ENCODE peak calls at places on chromosomes 5 and 9, in ten cellular contexts. P is adipocyte; M is CD8-positive, alpha-beta T cell; T is effector memory CD4-positive, alpha-beta T cell; W is lung; G is PC-3; A is aorta; Q is GM23248; U is Panc1; F is prostate gland. K is an unnamed sample. For H3K9me3, the result is how much of the 10 kb centered on the place peaks cover.

GRCh38 chr5:86374611-86375010 is 243.1 kb upstream of the COX7C start:
- DNase-seq in U (no peak), A (no peak), F (no peak), T (no peak), W (no peak), Q (no peak), P (no peak), M (no peak), G (no peak), K (no peak)

GRCh38 chr5:67773439-67773988 is 442.0 kb upstream of the PIK3R1 start:
- DNase-seq in W (no peak), M (no peak), U (no peak), T (no peak), F (no peak), A (no peak), Q (peak), G (no peak), P (peak), K (no peak)

GRCh38 chr9:127051881-127052595 is 70.4 kb downstream of the ANGPTL2 start:
- DNase-seq in U (no peak), Q (no peak), T (no peak), G (no peak), A (no peak), F (no peak), P (no peak), M (no peak), W (no peak), K (no peak)

GRCh38 chr9:93908591-93909241 is 46.4 kb downstream of the BARX1 start:
- DNase-seq in F (no peak), G (no peak), W (no peak), Q (peak), M (no peak), U (no peak), P (peak), T (no peak), A (peak), K (no peak)

GRCh38 chr9:72193478-72193881 is 44.2 kb downstream of the GDA start:
- DNase-seq in W (no peak), A (no peak), F (no peak), Q (no peak), U (no peak), G (no peak), M (no peak), P (no peak), T (no peak), K (no peak)

GRCh38 chr5:127572930-127573329 is 55.5 kb downstream of the PRRC1 start:
- DNase-seq in G (peak), U (no peak), Q (peak), F (no peak), T (no peak), P (peak), M (no peak), A (no peak), W (no peak), K (no peak)

GRCh38 chr5:166382031-166382430 is 1909.4 kb upstream of the WWC1 start:
- DNase-seq in T (no peak), U (no peak), A (no peak), M (no peak), W (no peak), Q (no peak), G (no peak), F (no peak), P (no peak), K (no peak)

GRCh38 chr9:131809941-131810344 is 70.1 kb upstream of the RAPGEF1 start:
- DNase-seq in M (no peak), Q (peak), P (peak), U (no peak), F (no peak), G (peak), T (no peak), A (no peak), W (no peak), K (no peak)

GRCh38 chr5:101915559-101915958 is 380.5 kb downstream of the SLCO4C1 start:
- DNase-seq in G (peak), Q (no peak), F (no peak), A (no peak), U (no peak), T (no peak), P (no peak), W (no peak), M (no peak), K (no peak)

GRCh38 chr9:92097997-92098482 is 17.2 kb downstream of the SPTLC1 start:
- DNase-seq in A (peak), U (peak), T (peak), P (no peak), Q (no peak), W (peak), F (peak), G (no peak), M (peak), K (peak)

DNA sequence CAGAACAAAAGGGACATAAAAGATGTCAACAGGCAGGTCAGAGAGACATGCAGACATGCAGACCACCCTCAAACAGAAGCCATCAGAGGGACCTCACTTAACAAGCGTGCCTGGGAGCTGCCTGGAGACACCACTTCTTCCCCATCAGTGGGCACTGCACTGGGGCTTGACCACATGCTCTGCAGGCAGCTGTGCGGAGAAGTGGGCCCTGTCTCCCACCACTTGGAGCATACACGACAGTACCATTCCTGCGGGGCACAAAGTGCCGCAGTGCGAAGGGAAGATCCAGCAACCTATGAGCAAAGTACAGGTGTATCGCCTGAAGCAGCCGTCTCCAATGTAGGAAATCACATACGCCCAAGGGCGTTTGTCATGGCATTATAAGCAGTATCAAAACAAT is 150.5 kb upstream of the FOXD4L5 start:
- DNase-seq in P (no peak), U (no peak), A (no peak), W (no peak), F (no peak), T (no peak), Q (no peak), G (no peak), M (no peak), K (no peak)
- H3K9me3 ChIP-seq in P (under half), U (under half), A (under half), W (under half), F (under half), T (under half), Q (under half), G (under half), M (under half), K (under half)

GRCh38 chr5:74684900-74685851 is at the start of gene HEXB:
- DNase-seq in F (peak), G (peak), Q (peak), W (peak), U (no peak), T (peak), M (peak), P (peak), A (peak), K (peak)
- H3K4me3 ChIP-seq in F (peak), G (peak), Q (peak), W (peak), U (peak), T (peak), M (peak), P (peak), A (peak), K (peak)

GRCh38 chr5:12837592-12837991 is 933.3 kb upstream of the CTNND2 start:
- DNase-seq in W (no peak), A (no peak), G (no peak), T (no peak), U (no peak), Q (no peak), M (no peak), F (no peak), P (no peak), K (no peak)

GRCh38 chr5:12845549-12846159 is 941.4 kb upstream of the CTNND2 start:
- DNase-seq in U (no peak), Q (no peak), A (no peak), W (no peak), F (no peak), T (no peak), P (no peak), G (no peak), M (no peak), K (no peak)

DNA sequence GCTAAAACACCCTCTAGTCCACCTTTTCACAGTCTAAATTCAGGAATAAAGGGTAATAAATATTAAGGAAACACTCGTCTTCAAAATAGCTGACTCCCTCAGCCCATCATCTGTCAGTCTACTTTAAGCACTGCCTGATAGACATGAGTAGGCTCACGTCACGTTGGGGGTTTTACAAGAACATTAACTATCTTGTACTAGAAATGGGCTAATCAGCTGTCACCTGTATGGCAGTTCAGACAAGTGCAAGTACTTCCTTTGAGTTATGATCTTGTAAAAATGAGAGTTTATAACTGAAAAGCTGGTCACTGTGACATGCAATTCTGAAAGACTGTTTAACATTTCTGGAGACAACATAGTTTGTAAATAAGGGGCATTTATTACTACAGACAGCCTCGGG is 936.7 kb upstream of the CTNND2 start:
- DNase-seq in G (no peak), A (no peak), P (no peak), Q (no peak), W (no peak), U (no peak), T (no peak), F (no peak), M (no peak), K (no peak)
- H3K9me3 ChIP-seq in G (under half), A (under half), P (under half), Q (under half), W (under half), U (under half), T (under half), F (under half), M (under half), K (under half)

GRCh38 chr5:140157032-140157781 is 17.8 kb upstream of the CYSTM1 start:
- DNase-seq in P (peak), U (peak), F (peak), G (peak), W (peak), A (peak), M (peak), Q (peak), T (peak), K (peak)
- H3K4me3 ChIP-seq in P (peak), U (peak), F (peak), G (peak), W (no peak), A (no peak), M (no peak), Q (peak), T (no peak), K (no peak)

DNA sequence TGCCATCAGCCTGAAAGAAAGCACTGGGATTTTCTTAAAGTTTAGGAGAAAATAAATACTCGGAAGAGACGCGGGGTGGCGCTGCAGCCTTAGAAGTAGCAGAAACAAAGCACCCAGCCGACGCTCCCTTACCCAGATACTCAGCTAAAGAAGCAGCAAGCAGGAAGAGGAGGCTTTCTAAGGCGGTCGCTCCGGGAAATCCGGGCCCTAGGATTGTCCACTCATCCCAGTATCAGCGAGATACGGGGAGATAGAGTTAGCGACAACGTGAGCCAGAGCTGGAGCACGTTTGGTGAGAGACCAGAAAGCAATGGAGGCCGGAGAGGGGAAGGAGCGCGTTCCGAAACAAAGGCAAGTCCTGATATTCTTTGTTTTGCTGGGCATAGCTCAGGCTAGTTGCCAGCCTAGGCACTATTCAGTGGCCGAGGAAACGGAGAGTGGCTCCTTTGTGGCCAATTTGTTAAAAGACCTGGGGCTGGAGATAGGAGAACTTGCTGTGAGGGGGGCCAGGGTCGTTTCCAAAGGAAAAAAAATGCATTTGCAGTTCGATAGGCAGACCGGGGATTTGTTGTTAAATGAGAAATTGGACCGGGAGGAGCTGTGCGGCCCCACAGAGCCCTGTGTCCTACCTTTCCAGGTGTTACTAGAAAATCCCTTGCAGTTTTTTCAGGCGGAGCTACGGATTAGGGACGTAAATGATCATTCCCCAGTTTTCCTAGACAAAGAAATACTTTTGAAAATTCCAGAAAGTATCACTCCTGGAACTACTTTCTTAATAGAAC is at the start of gene PCDHB2:
- DNase-seq in A (no peak), W (no peak), M (no peak), G (peak), P (peak), F (peak), T (no peak), Q (peak), U (no peak), K (no peak)
- H3K9me3 ChIP-seq in A (under half), W (under half), M (under half), G (under half), P (under half), F (under half), T (under half), Q (under half), U (under half), K (under half)

GRCh38 chr5:134070979-134071849 is 43.3 kb upstream of the TCF7 start:
- DNase-seq in F (no peak), W (no peak), Q (peak), M (peak), G (no peak), U (no peak), P (peak), T (no peak), A (peak), K (no peak)

GRCh38 chr5:134071850-134072207 is 42.7 kb upstream of the TCF7 start:
- DNase-seq in A (no peak), M (no peak), W (no peak), U (no peak), G (no peak), Q (no peak), T (no peak), P (no peak), F (no peak), K (no peak)

GRCh38 chr5:134070648-134070978 is 43.9 kb upstream of the TCF7 start:
- DNase-seq in T (no peak), M (no peak), Q (peak), U (no peak), F (no peak), P (no peak), G (no peak), W (no peak), A (no peak), K (no peak)

GRCh38 chr5:134072471-134073220 is 41.8 kb upstream of the TCF7 start:
- DNase-seq in A (no peak), M (no peak), F (no peak), G (no peak), W (no peak), T (no peak), U (no peak), P (no peak), Q (peak), K (no peak)

DNA sequence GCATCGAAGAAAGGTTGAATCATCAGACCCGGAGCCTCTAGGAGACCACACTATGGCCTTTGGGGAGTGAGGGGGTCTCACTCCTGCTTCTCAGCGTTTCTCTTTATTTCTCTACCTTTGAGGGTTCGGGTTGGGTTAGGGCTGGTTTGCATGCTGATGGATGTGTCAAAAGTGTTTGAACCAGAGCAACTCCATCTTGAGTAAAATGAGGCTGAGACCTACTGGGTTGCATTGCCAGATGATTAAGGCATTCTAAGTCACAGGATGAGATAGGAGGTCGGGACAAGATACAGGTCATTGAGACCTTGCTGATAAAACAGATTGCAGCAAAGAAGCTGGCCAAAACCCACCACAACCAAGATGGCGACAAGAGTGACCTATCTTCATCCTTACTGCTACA is 44.9 kb upstream of the TCF7 start:
- DNase-seq in M (no peak), P (no peak), W (no peak), T (no peak), A (no peak), G (no peak), F (no peak), U (no peak), Q (no peak), K (no peak)
- H3K4me3 ChIP-seq in M (no peak), P (no peak), W (no peak), T (no peak), A (no peak), G (no peak), F (no peak), U (no peak), Q (no peak), K (no peak)

K was measured in CD4-positive, alpha-beta memory T cell.